ENCODE peak calls at places on chromosomes 2 and 18, in four cellular contexts. One of them, this sample, is unnamed.

GRCh38 chr2:60998628-60999545 is 18.6 kb upstream of the PEX13 start:
- DNase-seq in NAMALWA: peak; percentile 89
- DNase-seq in M059J: peak; percentile 48
- DNase-seq in AG20443: peak; percentile 34
- DNase-seq in this sample: no peak

GRCh38 chr2:133633851-133634250 is 65.6 kb upstream of the NCKAP5 start:
- DNase-seq in M059J: peak; percentile 79
- DNase-seq in AG20443: peak; percentile 70
- DNase-seq in NAMALWA: no peak
- DNase-seq in this sample: no peak

GRCh38 chr18:41395695-41396094 is 559.3 kb upstream of the PIK3C3 start:
- DNase-seq in AG20443: no peak
- DNase-seq in NAMALWA: peak; percentile 16
- DNase-seq in M059J: peak; percentile 44
- DNase-seq in this sample: no peak

GRCh38 chr18:46296656-46297055 is 192.5 kb downstream of the HAUS1 start:
- DNase-seq in AG20443: no peak
- DNase-seq in M059J: no peak
- DNase-seq in NAMALWA: no peak
- DNase-seq in this sample: no peak

GRCh38 chr2:238183846-238184245 is 19.6 kb downstream of the ILKAP start:
- DNase-seq in AG20443: no peak
- DNase-seq in NAMALWA: no peak
- DNase-seq in M059J: no peak
- DNase-seq in this sample: no peak

GRCh38 chr2:222876947-222877346 is 16.1 kb downstream of the ACSL3 start:
- DNase-seq in M059J: no peak
- DNase-seq in AG20443: no peak
- DNase-seq in NAMALWA: no peak
- DNase-seq in this sample: no peak

GRCh38 chr2:122927217-122927616 is 1097.9 kb upstream of the CNTNAP5 start:
- DNase-seq in M059J: no peak
- DNase-seq in AG20443: no peak
- DNase-seq in NAMALWA: no peak
- DNase-seq in this sample: no peak

GRCh38 chr2:121160366-121160765 is 124.6 kb downstream of the TFCP2L1 start:
- DNase-seq in M059J: no peak
- DNase-seq in AG20443: peak; percentile 1
- DNase-seq in NAMALWA: no peak
- DNase-seq in this sample: no peak

GRCh38 chr2:193076995-193077394 is 882.3 kb upstream of the TMEFF2 start:
- DNase-seq in AG20443: no peak
- DNase-seq in M059J: no peak
- DNase-seq in NAMALWA: no peak
- DNase-seq in this sample: no peak

GRCh38 chr18:9017900-9018217 is 84.6 kb upstream of the NDUFV2 start:
- DNase-seq in AG20443: peak; percentile 68
- DNase-seq in M059J: no peak
- DNase-seq in NAMALWA: no peak
- DNase-seq in this sample: no peak

GRCh38 chr2:156901373-156902031 is 356.0 kb upstream of the GALNT5 start:
- DNase-seq in M059J: peak; percentile 85
- DNase-seq in NAMALWA: no peak
- DNase-seq in AG20443: peak; percentile 57
- DNase-seq in this sample: no peak

GRCh38 chr2:106841886-106842645 is 43.9 kb downstream of the ST6GAL2 start:
- DNase-seq in M059J: no peak
- DNase-seq in NAMALWA: no peak
- DNase-seq in AG20443: no peak
- DNase-seq in this sample: no peak

GRCh38 chr2:46135936-46136335 is 161.3 kb upstream of the EPAS1 start:
- DNase-seq in M059J: peak; percentile 50
- DNase-seq in AG20443: peak; percentile 37
- DNase-seq in NAMALWA: no peak
- DNase-seq in this sample: no peak

GRCh38 chr18:79856119-79857080 is 58.7 kb downstream of the KCNG2 start:
- DNase-seq in AG20443: peak; percentile 58
- DNase-seq in M059J: peak; percentile 57
- DNase-seq in NAMALWA: peak; percentile 73
- DNase-seq in this sample: peak; percentile 43

GRCh38 chr2:107337209-107337898 is 451.4 kb upstream of the ST6GAL2 start:
- DNase-seq in M059J: peak; percentile 48
- DNase-seq in AG20443: peak; percentile 71
- DNase-seq in NAMALWA: no peak
- DNase-seq in this sample: no peak

GRCh38 chr2:112006076-112006410 is 49.0 kb upstream of the TMEM87B start:
- DNase-seq in AG20443: peak; percentile 22
- DNase-seq in M059J: peak; percentile 74
- DNase-seq in NAMALWA: no peak
- DNase-seq in this sample: no peak

GRCh38 chr2:122643725-122644329 is 888.4 kb downstream of the TSN start:
- DNase-seq in AG20443: no peak
- DNase-seq in M059J: peak; percentile 20
- DNase-seq in NAMALWA: no peak
- DNase-seq in this sample: no peak

GRCh38 chr2:54618646-54619565 is 104.6 kb upstream of the EML6 start:
- DNase-seq in M059J: no peak
- DNase-seq in NAMALWA: no peak
- DNase-seq in AG20443: no peak
- DNase-seq in this sample: no peak

GRCh38 chr2:75071766-75072165 is 113.3 kb downstream of the POLE4 start:
- DNase-seq in M059J: no peak
- DNase-seq in NAMALWA: no peak
- DNase-seq in AG20443: no peak
- DNase-seq in this sample: no peak

GRCh38 chr2:3641181-3641580 is 16.8 kb upstream of the ALLC start:
- DNase-seq in AG20443: no peak
- DNase-seq in M059J: no peak
- DNase-seq in NAMALWA: no peak
- DNase-seq in this sample: no peak

GRCh38 chr18:8705280-8705940 is at the start of gene MTCL1:
- DNase-seq in AG20443: peak; percentile 86
- DNase-seq in M059J: peak; percentile 62
- DNase-seq in NAMALWA: peak; percentile 49
- DNase-seq in this sample: no peak

GRCh38 chr2:241608881-241609280 is 28.1 kb downstream of the THAP4 start:
- DNase-seq in M059J: no peak
- DNase-seq in NAMALWA: no peak
- DNase-seq in AG20443: no peak
- DNase-seq in this sample: no peak

GRCh38 chr2:227888289-227888688 is 16.9 kb downstream of the DAW1 start:
- DNase-seq in NAMALWA: no peak
- DNase-seq in M059J: no peak
- DNase-seq in AG20443: peak; percentile 33
- DNase-seq in this sample: no peak

GRCh38 chr18:67788315-67788714 is 271.8 kb upstream of the DSEL start:
- DNase-seq in AG20443: no peak
- DNase-seq in NAMALWA: no peak
- DNase-seq in M059J: no peak
- DNase-seq in this sample: no peak

GRCh38 chr2:151459368-151459767 is 49.7 kb downstream of the RIF1 start:
- DNase-seq in NAMALWA: no peak
- DNase-seq in M059J: no peak
- DNase-seq in AG20443: no peak
- DNase-seq in this sample: no peak

GRCh38 chr2:231935207-231935524 is 9.0 kb upstream of the NPPC start:
- DNase-seq in NAMALWA: no peak
- DNase-seq in AG20443: peak; percentile 8
- DNase-seq in M059J: no peak
- DNase-seq in this sample: no peak

GRCh38 chr2:25453199-25453903 is 111.6 kb upstream of the DNMT3A start:
- DNase-seq in AG20443: peak; percentile 25
- DNase-seq in NAMALWA: no peak
- DNase-seq in M059J: peak; percentile 33
- DNase-seq in this sample: no peak

GRCh38 chr2:16058256-16058655 is 117.9 kb downstream of the MYCN start:
- DNase-seq in NAMALWA: no peak
- DNase-seq in M059J: no peak
- DNase-seq in AG20443: no peak
- DNase-seq in this sample: no peak

GRCh38 chr2:172106128-172106961 is 3.6 kb upstream of the DLX2 start:
- DNase-seq in NAMALWA: no peak
- DNase-seq in AG20443: peak; percentile 79
- DNase-seq in M059J: peak; percentile 72
- DNase-seq in this sample: no peak

GRCh38 chr2:81395746-81396145 is 1091.2 kb upstream of the LRRTM1 start:
- DNase-seq in AG20443: no peak
- DNase-seq in NAMALWA: no peak
- DNase-seq in M059J: no peak
- DNase-seq in this sample: no peak

This sample was measured in ureter.